ENCODE peak calls at places on chromosome 15, in five cellular contexts. One of them, this sample, is unnamed.

GRCh38 chr15:31461375-31461774 is 134.7 kb downstream of the KLF13 start:
- DNase-seq in T47D: no peak
- DNase-seq in GM10248: no peak
- DNase-seq in T-helper 22 cell: no peak
- DNase-seq in NCI-H1105: no peak
- DNase-seq in this sample: no peak

GRCh38 chr15:78830514-78831228 is 19.4 kb upstream of the ADAMTS7 start:
- DNase-seq in NCI-H1105: no peak
- DNase-seq in GM10248: no peak
- DNase-seq in T47D: no peak
- DNase-seq in T-helper 22 cell: no peak
- DNase-seq in this sample: no peak

GRCh38 chr15:68806220-68807105 is 14.2 kb downstream of the ANP32A start:
- DNase-seq in T-helper 22 cell: no peak
- DNase-seq in T47D: no peak
- DNase-seq in NCI-H1105: no peak
- DNase-seq in GM10248: no peak
- DNase-seq in this sample: no peak

GRCh38 chr15:89362203-89363101 is 27.8 kb upstream of the POLG start:
- DNase-seq in T47D: no peak
- DNase-seq in T-helper 22 cell: no peak
- DNase-seq in GM10248: no peak
- DNase-seq in NCI-H1105: peak
- DNase-seq in this sample: peak

GRCh38 chr15:34724486-34724885 is 30.3 kb downstream of the GJD2 start:
- DNase-seq in NCI-H1105: no peak
- DNase-seq in T47D: no peak
- DNase-seq in T-helper 22 cell: no peak
- DNase-seq in GM10248: no peak
- DNase-seq in this sample: no peak

GRCh38 chr15:70714575-70714974 is 48.8 kb downstream of the UACA start:
- DNase-seq in GM10248: no peak
- DNase-seq in T47D: no peak
- DNase-seq in NCI-H1105: no peak
- DNase-seq in T-helper 22 cell: no peak
- DNase-seq in this sample: no peak

GRCh38 chr15:74369084-74369745 is 1.8 kb upstream of the CYP11A1 start:
- DNase-seq in GM10248: peak
- DNase-seq in T47D: no peak
- DNase-seq in T-helper 22 cell: no peak
- DNase-seq in NCI-H1105: no peak
- DNase-seq in this sample: no peak

GRCh38 chr15:40793216-40793989 is 13.5 kb upstream of the ZFYVE19 start:
- DNase-seq in GM10248: no peak
- DNase-seq in NCI-H1105: no peak
- DNase-seq in T47D: peak
- DNase-seq in T-helper 22 cell: no peak
- DNase-seq in this sample: no peak

GRCh38 chr15:94004697-94005096 is 226.7 kb upstream of the MCTP2 start:
- DNase-seq in GM10248: no peak
- DNase-seq in T-helper 22 cell: no peak
- DNase-seq in T47D: no peak
- DNase-seq in NCI-H1105: no peak
- DNase-seq in this sample: no peak

GRCh38 chr15:48871536-48871935 is 6.4 kb upstream of the EID1 start:
- DNase-seq in NCI-H1105: no peak
- DNase-seq in T-helper 22 cell: no peak
- DNase-seq in GM10248: no peak
- DNase-seq in T47D: no peak
- DNase-seq in this sample: no peak

GRCh38 chr15:65058394-65059368 is 9.1 kb downstream of the RASL12 start:
- DNase-seq in T47D: no peak
- DNase-seq in NCI-H1105: no peak
- DNase-seq in GM10248: no peak
- DNase-seq in T-helper 22 cell: no peak
- DNase-seq in this sample: no peak

GRCh38 chr15:78149805-78150751 is 916 bp downstream of the IDH3A start:
- DNase-seq in T47D: peak
- DNase-seq in GM10248: no peak
- DNase-seq in NCI-H1105: peak
- DNase-seq in T-helper 22 cell: no peak
- DNase-seq in this sample: peak

GRCh38 chr15:99450896-99451358 is 114.9 kb upstream of the MEF2A start:
- DNase-seq in T47D: no peak
- DNase-seq in GM10248: peak
- DNase-seq in NCI-H1105: no peak
- DNase-seq in T-helper 22 cell: no peak
- DNase-seq in this sample: no peak

GRCh38 chr15:48279608-48280007 is 51.6 kb upstream of the DUT start:
- DNase-seq in T47D: no peak
- DNase-seq in T-helper 22 cell: no peak
- DNase-seq in NCI-H1105: no peak
- DNase-seq in GM10248: no peak
- DNase-seq in this sample: no peak

GRCh38 chr15:70158309-70158995 is 60.7 kb upstream of the TLE3 start:
- DNase-seq in T-helper 22 cell: no peak
- DNase-seq in T47D: no peak
- DNase-seq in NCI-H1105: no peak
- DNase-seq in GM10248: no peak
- DNase-seq in this sample: no peak

GRCh38 chr15:73946795-73947370 is 20.6 kb downstream of the LOXL1 start:
- DNase-seq in T47D: no peak
- DNase-seq in NCI-H1105: no peak
- DNase-seq in GM10248: no peak
- DNase-seq in T-helper 22 cell: no peak
- DNase-seq in this sample: no peak

GRCh38 chr15:29044506-29044905 is 158.7 kb downstream of the APBA2 start:
- DNase-seq in T47D: no peak
- DNase-seq in GM10248: no peak
- DNase-seq in T-helper 22 cell: no peak
- DNase-seq in NCI-H1105: no peak
- DNase-seq in this sample: no peak

GRCh38 chr15:71575474-71576045 is 234.8 kb upstream of the NR2E3 start:
- DNase-seq in T47D: peak
- DNase-seq in T-helper 22 cell: no peak
- DNase-seq in NCI-H1105: no peak
- DNase-seq in GM10248: no peak
- DNase-seq in this sample: no peak

GRCh38 chr15:31511707-31512310 is 185.2 kb downstream of the KLF13 start:
- DNase-seq in GM10248: peak
- DNase-seq in T47D: no peak
- DNase-seq in NCI-H1105: no peak
- DNase-seq in T-helper 22 cell: peak
- DNase-seq in this sample: no peak

GRCh38 chr15:101024111-101024695 is 105.0 kb downstream of the LRRK1 start:
- DNase-seq in GM10248: no peak
- DNase-seq in T-helper 22 cell: no peak
- DNase-seq in NCI-H1105: no peak
- DNase-seq in T47D: no peak
- DNase-seq in this sample: no peak

GRCh38 chr15:55737373-55737772 is 5.6 kb downstream of the PRTG start:
- DNase-seq in GM10248: no peak
- DNase-seq in T47D: peak
- DNase-seq in NCI-H1105: no peak
- DNase-seq in T-helper 22 cell: no peak
- DNase-seq in this sample: no peak

GRCh38 chr15:47415539-47415971 is 301.8 kb upstream of the SEMA6D start:
- DNase-seq in T47D: no peak
- DNase-seq in T-helper 22 cell: no peak
- DNase-seq in GM10248: no peak
- DNase-seq in NCI-H1105: no peak
- DNase-seq in this sample: peak

GRCh38 chr15:76127880-76128279 is 68.1 kb downstream of the TMEM266 start:
- DNase-seq in GM10248: no peak
- DNase-seq in T-helper 22 cell: no peak
- DNase-seq in T47D: no peak
- DNase-seq in NCI-H1105: no peak
- DNase-seq in this sample: no peak

GRCh38 chr15:57994468-57995154 is 70.9 kb downstream of the ALDH1A2 start:
- DNase-seq in T47D: no peak
- DNase-seq in GM10248: no peak
- DNase-seq in NCI-H1105: no peak
- DNase-seq in T-helper 22 cell: no peak
- DNase-seq in this sample: no peak

GRCh38 chr15:22808240-22808639 is 21.8 kb downstream of the NIPA1 start:
- DNase-seq in T47D: no peak
- DNase-seq in T-helper 22 cell: no peak
- DNase-seq in NCI-H1105: no peak
- DNase-seq in GM10248: no peak
- DNase-seq in this sample: no peak

GRCh38 chr15:90879730-90880366 is 4.5 kb upstream of the FES start:
- DNase-seq in NCI-H1105: no peak
- DNase-seq in T-helper 22 cell: no peak
- DNase-seq in GM10248: no peak
- DNase-seq in T47D: no peak
- DNase-seq in this sample: no peak

GRCh38 chr15:22262613-22263020 is 182.3 kb downstream of the OR4M2 start:
- DNase-seq in T47D: peak
- DNase-seq in T-helper 22 cell: no peak
- DNase-seq in GM10248: no peak
- DNase-seq in NCI-H1105: no peak
- DNase-seq in this sample: no peak

GRCh38 chr15:78957416-78958093 is 12.7 kb upstream of the CTSH start:
- DNase-seq in GM10248: no peak
- DNase-seq in T-helper 22 cell: no peak
- DNase-seq in NCI-H1105: no peak
- DNase-seq in T47D: no peak
- DNase-seq in this sample: no peak

GRCh38 chr15:44535509-44536297 is 1.2 kb upstream of the EIF3J start:
- DNase-seq in GM10248: peak
- DNase-seq in NCI-H1105: no peak
- DNase-seq in T-helper 22 cell: no peak
- DNase-seq in T47D: peak
- DNase-seq in this sample: no peak

GRCh38 chr15:59224474-59224873 is 17.8 kb downstream of the LDHAL6B start:
- DNase-seq in NCI-H1105: no peak
- DNase-seq in GM10248: no peak
- DNase-seq in T-helper 22 cell: no peak
- DNase-seq in T47D: no peak
- DNase-seq in this sample: no peak

GRCh38 chr15:29670945-29671307 is 151.3 kb downstream of the TJP1 start:
- DNase-seq in NCI-H1105: no peak
- DNase-seq in T47D: no peak
- DNase-seq in GM10248: no peak
- DNase-seq in T-helper 22 cell: no peak
- DNase-seq in this sample: no peak

GRCh38 chr15:29115093-29115991 is 154.3 kb downstream of the NSMCE3 start:
- DNase-seq in NCI-H1105: no peak
- DNase-seq in T-helper 22 cell: no peak
- DNase-seq in T47D: no peak
- DNase-seq in GM10248: no peak
- DNase-seq in this sample: no peak

GRCh38 chr15:90221251-90221900 is 12.4 kb downstream of the CIB1 start:
- DNase-seq in NCI-H1105: no peak
- DNase-seq in GM10248: peak
- DNase-seq in T47D: peak
- DNase-seq in T-helper 22 cell: no peak
- DNase-seq in this sample: peak

GRCh38 chr15:85725019-85725418 is 69.7 kb downstream of the KLHL25 start:
- DNase-seq in T-helper 22 cell: no peak
- DNase-seq in T47D: no peak
- DNase-seq in NCI-H1105: no peak
- DNase-seq in GM10248: no peak
- DNase-seq in this sample: no peak

GRCh38 chr15:90388462-90389182 is 580 bp downstream of the IQGAP1 start:
- DNase-seq in T47D: peak
- DNase-seq in NCI-H1105: peak
- DNase-seq in GM10248: peak
- DNase-seq in T-helper 22 cell: peak
- DNase-seq in this sample: no peak

GRCh38 chr15:40650479-40650878 is 44.5 kb upstream of the RAD51 start:
- DNase-seq in T-helper 22 cell: no peak
- DNase-seq in GM10248: no peak
- DNase-seq in NCI-H1105: no peak
- DNase-seq in T47D: no peak
- DNase-seq in this sample: no peak

GRCh38 chr15:74520407-74520806 is 20.6 kb upstream of the ARID3B start:
- DNase-seq in T-helper 22 cell: no peak
- DNase-seq in T47D: no peak
- DNase-seq in GM10248: no peak
- DNase-seq in NCI-H1105: no peak
- DNase-seq in this sample: no peak

GRCh38 chr15:75407083-75407482 is 38.7 kb upstream of the MAN2C1 start:
- DNase-seq in GM10248: no peak
- DNase-seq in NCI-H1105: no peak
- DNase-seq in T-helper 22 cell: no peak
- DNase-seq in T47D: no peak
- DNase-seq in this sample: no peak